ENCODE peak calls at places on chromosomes 6 and 20, in five cellular contexts. U is KG1, E is germinal center, M is endothelial cell, I is right cardiac atrium. X is an unnamed sample.

GRCh38 chr20:9172908-9173307 is 104.0 kb downstream of the PLCB4 start:
- DNase-seq in M (no peak), U (no peak), E (no peak), I (no peak), X (peak; percentile 22)

GRCh38 chr6:22221630-22222029 is 75.2 kb downstream of the PRL start:
- DNase-seq in M (no peak), E (no peak), U (no peak), I (no peak), X (peak; percentile 29)

GRCh38 chr20:48697845-48698491 is 129.8 kb downstream of the PREX1 start:
- DNase-seq in I (peak; percentile 93), M (no peak), E (no peak), U (no peak), X (peak; percentile 84)

GRCh38 chr6:15592610-15593009 is 70.2 kb downstream of the DTNBP1 start:
- DNase-seq in I (no peak), U (no peak), M (no peak), E (no peak), X (no peak)

GRCh38 chr6:63478751-63479150 is 93.5 kb upstream of the LOC128125822 start:
- DNase-seq in E (no peak), I (no peak), U (no peak), M (no peak), X (no peak)

GRCh38 chr20:52103469-52103910 is 88.1 kb downstream of the ZFP64 start:
- DNase-seq in I (no peak), U (peak; percentile 89), E (peak; percentile 14), M (peak; percentile 22), X (no peak)

GRCh38 chr6:28988536-28989415 is 16.3 kb downstream of the ZNF311 start:
- DNase-seq in M (peak; percentile 93), U (peak; percentile 19), I (peak; percentile 78), E (peak; percentile 67), X (peak; percentile 52)

GRCh38 chr6:90326404-90327057 is 29.9 kb upstream of the BACH2 start:
- DNase-seq in I (no peak), U (no peak), E (no peak), M (no peak), X (no peak)

GRCh38 chr6:166143011-166143410 is 24.6 kb downstream of the TBXT start:
- DNase-seq in U (no peak), M (no peak), E (no peak), I (no peak), X (peak; percentile 54)

GRCh38 chr20:7232796-7233195 is 465.3 kb downstream of the BMP2 start:
- DNase-seq in E (no peak), I (no peak), M (no peak), U (no peak), X (no peak)

GRCh38 chr6:17820055-17820454 is 113.3 kb upstream of the NUP153 start:
- DNase-seq in E (no peak), U (no peak), M (no peak), I (no peak), X (no peak)

GRCh38 chr20:23928788-23929187 is 49.2 kb upstream of the CST5 start:
- DNase-seq in U (no peak), E (no peak), I (no peak), M (no peak), X (no peak)

X was measured in fibroblast of the aortic adventitia.